ENCODE peak calls at places on chromosomes 7 and 10, in four cellular contexts. J is HEK293T, R is HepG2, Q is WTC11. C is an unnamed sample.

GRCh38 chr7:87918740-87919139 is 15.3 kb upstream of the ADAM22 start:
- DNase-seq in J (no peak), R (no peak), Q (no peak), C (no peak)

GRCh38 chr7:110573862-110574528 is 516.9 kb upstream of the LRRN3 start:
- DNase-seq in J (no peak), R (peak; percentile 10), Q (no peak), C (peak; percentile 5)

GRCh38 chr7:21142081-21142480 is 285.8 kb upstream of the SP4 start:
- DNase-seq in J (no peak), Q (no peak), R (no peak), C (no peak)

GRCh38 chr7:140484951-140485350 is 5.6 kb upstream of the MKRN1 start:
- DNase-seq in J (no peak), Q (no peak), R (no peak), C (no peak)

GRCh38 chr7:18013936-18014335 is 13.7 kb downstream of the PRPS1L1 start:
- DNase-seq in Q (no peak), J (no peak), R (no peak), C (no peak)

GRCh38 chr10:31157125-31157983 is 125.7 kb upstream of the ZNF438 start:
- DNase-seq in J (no peak), R (no peak), Q (no peak), C (no peak)

GRCh38 chr7:102978280-102978679 is 65.5 kb downstream of the LRRC17 start:
- DNase-seq in R (no peak), Q (no peak), J (no peak), C (no peak)

GRCh38 chr7:17773289-17773626 is 167.0 kb downstream of the SNX13 start:
- DNase-seq in R (peak; percentile 70), J (no peak), Q (no peak), C (no peak)

GRCh38 chr7:112338786-112339185 is 111.5 kb upstream of the IFRD1 start:
- DNase-seq in J (no peak), R (no peak), Q (no peak), C (no peak)

GRCh38 chr7:28958235-28958945 is at the start of gene TRIL:
- DNase-seq in R (no peak), Q (peak; percentile 74), J (no peak), C (no peak)

GRCh38 chr10:132478341-132479023 is 59.1 kb upstream of the INPP5A start:
- DNase-seq in R (no peak), J (no peak), Q (peak; percentile 6), C (no peak)

GRCh38 chr10:49183596-49184542 is 4.3 kb downstream of the TMEM273 start:
- DNase-seq in Q (no peak), J (no peak), R (no peak), C (peak; percentile 66)

GRCh38 chr10:5395168-5395567 is 9.5 kb downstream of the TUBAL3 start:
- DNase-seq in R (no peak), J (no peak), Q (no peak), C (no peak)

GRCh38 chr10:132369636-132370185 is 27.3 kb upstream of the PWWP2B start:
- DNase-seq in Q (no peak), R (no peak), J (no peak), C (no peak)

GRCh38 chr7:155869784-155870076 is 57.5 kb upstream of the SHH start:
- DNase-seq in Q (no peak), R (no peak), J (no peak), C (no peak)

GRCh38 chr10:118408145-118408544 is 66.0 kb upstream of the FAM204A start:
- DNase-seq in Q (no peak), J (no peak), R (no peak), C (no peak)

GRCh38 chr7:41130596-41131236 is 572.2 kb downstream of the INHBA start:
- DNase-seq in R (no peak), J (no peak), Q (no peak), C (no peak)

GRCh38 chr10:11345224-11346054 is 266.0 kb downstream of the USP6NL start:
- DNase-seq in R (peak; percentile 4), J (no peak), Q (peak; percentile 43), C (no peak)

GRCh38 chr7:159014297-159015062 is 130.2 kb downstream of the VIPR2 start:
- DNase-seq in R (no peak), Q (no peak), J (no peak), C (no peak)

GRCh38 chr7:74199551-74200355 is 10.1 kb upstream of the LAT2 start:
- DNase-seq in J (no peak), Q (no peak), R (no peak), C (peak; percentile 30)

GRCh38 chr7:22841954-22842353 is 19.3 kb upstream of the TOMM7 start:
- DNase-seq in J (no peak), Q (peak; percentile 28), R (no peak), C (no peak)

GRCh38 chr7:131769241-131769640 is 212.8 kb upstream of the PODXL start:
- DNase-seq in R (no peak), Q (no peak), J (no peak), C (no peak)

GRCh38 chr7:7550663-7551062 is 15.0 kb upstream of the COL28A1 start:
- DNase-seq in Q (no peak), R (no peak), J (no peak), C (no peak)

GRCh38 chr7:150895809-150896208 is 43.5 kb downstream of the AOC1 start:
- DNase-seq in J (no peak), Q (no peak), R (no peak), C (no peak)

GRCh38 chr7:54932818-54933543 is 85.8 kb upstream of the EGFR start:
- DNase-seq in J (peak; percentile 70), Q (peak; percentile 77), R (peak; percentile 17), C (no peak)

GRCh38 chr10:102334106-102334505 is 61.4 kb upstream of the NFKB2 start:
- DNase-seq in J (no peak), Q (no peak), R (no peak), C (no peak)

DNA sequence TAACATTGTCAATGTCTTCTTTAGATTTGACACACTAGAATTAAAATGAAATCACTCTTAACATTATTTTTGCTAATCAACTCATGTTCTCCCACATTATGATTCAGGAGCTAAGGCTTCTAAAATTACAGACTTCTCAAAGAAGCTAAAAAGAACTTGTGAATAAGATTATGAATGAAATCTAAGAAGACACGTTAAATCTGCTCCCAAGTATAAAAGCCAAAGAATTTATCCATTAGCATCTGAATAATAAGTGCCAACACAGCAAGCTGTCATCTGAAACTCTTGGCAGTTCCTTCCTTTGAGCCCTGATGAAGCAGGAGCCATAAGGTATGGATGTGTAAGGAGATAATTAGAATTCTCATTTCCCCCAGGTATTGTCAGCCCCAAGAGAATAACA is 50.4 kb downstream of the TPK1 start:
- DNase-seq in Q (no peak), R (no peak), J (no peak), C (no peak)
- TF ChIP-seq ELF4 in Q (no peak), R (no peak), J (no peak), C (no peak)

DNA sequence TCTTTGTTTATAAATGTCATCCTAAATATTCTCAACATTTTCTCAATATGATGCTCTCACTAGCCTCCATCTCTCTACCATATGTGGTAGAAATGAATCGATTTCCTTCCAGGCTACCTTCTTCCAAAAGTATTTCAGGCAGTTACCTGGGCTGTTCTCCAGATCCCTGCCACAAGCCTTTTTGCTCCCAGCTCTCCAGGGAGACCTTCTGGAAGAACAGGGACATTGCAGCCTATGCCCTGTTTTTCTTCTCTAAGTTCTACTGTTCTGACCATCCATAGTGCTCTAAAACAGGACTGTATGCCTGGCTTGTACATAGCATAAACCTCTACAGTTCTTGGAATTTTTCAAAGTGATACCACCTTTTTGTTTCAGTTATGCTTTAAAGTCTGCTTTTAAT is 552.8 kb downstream of the ANKRD7 start:
- DNase-seq in Q (no peak), J (peak; percentile 6), R (no peak), C (no peak)
- TF ChIP-seq ELF4 in Q (no peak), J (no peak), R (no peak), C (no peak)

DNA sequence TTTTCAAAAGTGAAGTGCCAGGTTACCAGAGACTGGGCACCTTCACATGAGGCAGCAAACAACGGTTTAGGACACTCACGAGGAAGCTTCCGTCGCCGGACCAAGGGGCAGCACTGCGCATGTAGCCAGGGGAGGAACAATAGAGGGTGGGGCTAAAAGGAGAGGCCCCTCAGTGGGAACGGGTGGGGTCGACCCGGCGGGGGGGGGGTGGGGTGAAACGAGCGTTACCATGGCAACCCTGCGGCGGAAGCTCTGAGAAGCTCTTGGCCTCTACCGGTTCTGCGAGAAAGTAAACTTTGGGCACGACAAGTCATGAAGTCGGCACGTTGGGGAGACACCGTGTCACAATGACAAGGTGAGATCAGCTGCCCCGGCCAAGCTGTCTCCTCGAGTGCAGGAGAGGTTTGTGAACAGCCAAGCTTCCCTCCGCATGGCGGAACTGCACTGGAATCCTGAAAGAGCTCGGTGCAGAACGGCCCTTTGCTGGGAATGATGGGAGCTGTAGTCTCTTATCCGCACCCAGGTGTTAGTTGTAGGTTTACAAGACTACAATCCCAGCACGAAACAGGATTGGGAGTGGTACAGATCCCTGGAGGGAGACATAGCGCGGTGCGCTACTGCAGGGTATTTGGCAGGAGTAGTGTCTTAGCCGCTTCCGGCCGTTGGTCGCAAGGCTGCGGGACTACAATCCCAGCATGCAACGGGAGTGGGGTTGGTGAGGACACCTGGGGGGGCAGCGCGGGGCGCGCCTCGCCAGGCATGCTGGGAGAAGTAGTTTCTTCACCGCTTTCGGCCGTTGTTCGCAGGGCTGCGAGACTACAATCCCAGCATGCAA is 72.8 kb upstream of the ZNF722 start:
- DNase-seq in J (no peak), R (no peak), Q (no peak), C (peak; percentile 46)
- TF ChIP-seq ELF4 in J (no peak), R (no peak), Q (no peak), C (no peak)

DNA sequence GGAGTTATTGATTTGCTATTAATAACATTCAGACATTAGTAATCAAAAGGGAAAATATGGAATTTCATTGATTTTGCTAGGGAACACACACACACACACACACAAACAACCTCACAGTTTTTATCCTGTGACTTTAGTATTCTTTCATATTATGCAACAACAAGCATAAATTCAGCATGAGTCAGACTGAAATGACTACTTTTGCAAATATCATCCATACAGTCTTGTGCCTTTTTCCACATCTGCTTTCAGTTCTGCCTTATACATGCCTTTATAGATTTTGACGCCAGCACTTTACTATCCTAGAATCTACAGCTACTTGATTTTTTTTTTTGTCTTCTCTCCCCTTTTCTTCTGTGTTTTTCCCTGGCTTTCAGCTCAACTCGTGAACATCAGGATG is 975.8 kb upstream of the LRRTM3 start:
- DNase-seq in Q (no peak), J (no peak), R (no peak), C (no peak)
- TF ChIP-seq ELF4 in Q (no peak), J (no peak), R (no peak), C (no peak)

GRCh38 chr7:2937701-2938513 is 93.8 kb upstream of the GNA12 start:
- DNase-seq in Q (peak; percentile 10), R (no peak), J (no peak), C (no peak)
- TF ChIP-seq ELF4 in Q (no peak), R (no peak), J (no peak), C (no peak)